ENCODE peak calls at places on chromosome 12, in five cellular contexts. R is MG63; L is activated CD8-positive, alpha-beta memory T cell treated with anti-CD3 and anti-CD28 coated beads for 1 hour; X is astrocyte of the spinal cord; W is A549. H is an unnamed sample.

GRCh38 chr12:109711596-109712461 is 1.8 kb upstream of the FAM222A start:
- DNase-seq in L (no peak), W (no peak), X (no peak), R (no peak), H (no peak)

GRCh38 chr12:94057262-94058151 is 90.9 kb upstream of the PLXNC1 start:
- DNase-seq in X (no peak), R (no peak), W (no peak), L (no peak), H (no peak)

GRCh38 chr12:93022603-93023340 is 93.7 kb upstream of the EEA1 start:
- DNase-seq in W (no peak), L (no peak), R (no peak), X (peak; percentile 50), H (no peak)

GRCh38 chr12:93776581-93777018 is 99.4 kb downstream of the CRADD start:
- DNase-seq in W (no peak), R (no peak), L (no peak), X (peak; percentile 80), H (no peak)

GRCh38 chr12:6234214-6234613 is 34.0 kb downstream of the CD9 start:
- DNase-seq in L (no peak), R (no peak), X (no peak), W (no peak), H (no peak)

GRCh38 chr12:2129076-2129475 is 76.3 kb downstream of the CACNA1C start:
- DNase-seq in R (peak; percentile 80), X (peak; percentile 39), L (no peak), W (no peak), H (peak; percentile 43)

GRCh38 chr12:93122089-93122488 is 193.0 kb upstream of the EEA1 start:
- DNase-seq in R (peak; percentile 6), L (no peak), W (peak; percentile 26), X (peak; percentile 59), H (no peak)

GRCh38 chr12:30631710-30632109 is 64.0 kb downstream of the IPO8 start:
- DNase-seq in L (no peak), R (no peak), W (no peak), X (no peak), H (no peak)

GRCh38 chr12:64663019-64663418 is 52.7 kb downstream of the RASSF3 start:
- DNase-seq in R (no peak), W (no peak), L (no peak), X (no peak), H (no peak)

GRCh38 chr12:5498081-5498480 is 66.2 kb downstream of the NTF3 start:
- DNase-seq in L (no peak), W (no peak), R (no peak), X (no peak), H (no peak)

H was measured in GOT3.